ENCODE peak calls at places on chromosomes 16 and 17, in nine cellular contexts. P is iris pigment epithelial cell; S is memory B cell; J is foreskin fibroblast; O is T-helper 17 cell; G is activated T-helper 9 cell treated with anti-CD3 and anti-CD28 coated beads, Interleukin-2, amount 50 U/mL, for 16 hours; Q is aorta; B is stimulated activated CD4-positive, alpha-beta T cell treated with anti-CD3 and anti-CD28 coated beads, Interleukin-1b, Interleukin-23, amount 100 ng/mL, for 24 hours; U is fibroblast of pulmonary artery. C is an unnamed sample.

GRCh38 chr17:74059471-74059870 is 144.0 kb upstream of the RPL38 start:
- DNase-seq in P (no peak), S (no peak), J (no peak), O (no peak), G (no peak), Q (no peak), B (no peak), U (no peak), C (no peak)

GRCh38 chr17:26809033-26809432 is 484.9 kb upstream of the WSB1 start:
- DNase-seq in P (peak), S (no peak), J (peak), O (no peak), G (no peak), Q (no peak), B (no peak), U (peak), C (no peak)

GRCh38 chr16:1102921-1103648 is 7.0 kb upstream of the C1QTNF8 start:
- DNase-seq in P (no peak), S (peak), J (peak), O (peak), G (peak), Q (peak), B (peak), U (peak), C (peak)

GRCh38 chr16:71895679-71896385 is 501 bp downstream of the IST1 start:
- DNase-seq in P (peak), S (no peak), J (peak), O (peak), G (no peak), Q (peak), B (no peak), U (peak), C (no peak)

GRCh38 chr16:30887927-30888326 is 6.0 kb downstream of the BCL7C start:
- DNase-seq in P (no peak), S (no peak), J (no peak), O (no peak), G (no peak), Q (no peak), B (no peak), U (no peak), C (no peak)

GRCh38 chr16:55264949-55265348 is 59.1 kb upstream of the IRX6 start:
- DNase-seq in P (no peak), S (no peak), J (peak), O (no peak), G (no peak), Q (no peak), B (no peak), U (no peak), C (no peak)

GRCh38 chr17:50863221-50863843 is 2.8 kb downstream of the TOB1 start:
- DNase-seq in P (peak), S (no peak), J (peak), O (no peak), G (no peak), Q (no peak), B (no peak), U (peak), C (no peak)

GRCh38 chr17:77880702-77881450 is 77.6 kb upstream of the TNRC6C start:
- DNase-seq in P (no peak), S (peak), J (no peak), O (no peak), G (no peak), Q (no peak), B (no peak), U (no peak), C (no peak)

GRCh38 chr17:63945851-63946439 is 13.8 kb upstream of the CD79B start:
- DNase-seq in P (no peak), S (no peak), J (no peak), O (no peak), G (no peak), Q (no peak), B (no peak), U (no peak), C (no peak)

GRCh38 chr17:78892520-78892919 is 10.5 kb downstream of the CEP295NL start:
- DNase-seq in P (no peak), S (no peak), J (no peak), O (no peak), G (no peak), Q (no peak), B (no peak), U (no peak), C (no peak)

GRCh38 chr17:21352221-21352980 is 23.8 kb upstream of the KCNJ12 start:
- DNase-seq in P (no peak), S (no peak), J (no peak), O (no peak), G (no peak), Q (peak), B (no peak), U (no peak), C (no peak)

GRCh38 chr16:57289391-57290257 is 5.2 kb upstream of the PLLP start:
- DNase-seq in P (no peak), S (no peak), J (no peak), O (no peak), G (no peak), Q (peak), B (no peak), U (no peak), C (no peak)

GRCh38 chr17:57892820-57893595 is 43.2 kb upstream of the MRPS23 start:
- DNase-seq in P (peak), S (no peak), J (peak), O (no peak), G (no peak), Q (peak), B (no peak), U (peak), C (no peak)

GRCh38 chr16:19898924-19899604 is 14.4 kb upstream of the GPRC5B start:
- DNase-seq in P (peak), S (peak), J (peak), O (peak), G (no peak), Q (no peak), B (peak), U (peak), C (no peak)

GRCh38 chr17:64781394-64781793 is 119.3 kb upstream of the SMURF2 start:
- DNase-seq in P (peak), S (no peak), J (peak), O (peak), G (no peak), Q (peak), B (no peak), U (no peak), C (peak)

GRCh38 chr17:82531431-82531881 is 11.9 kb downstream of the FOXK2 start:
- DNase-seq in P (peak), S (no peak), J (peak), O (no peak), G (no peak), Q (no peak), B (no peak), U (peak), C (no peak)

GRCh38 chr16:12087901-12088364 is 111.4 kb downstream of the SNX29 start:
- DNase-seq in P (no peak), S (no peak), J (no peak), O (no peak), G (no peak), Q (peak), B (no peak), U (no peak), C (no peak)

GRCh38 chr16:2340564-2341455 is at the start of gene ABCA3:
- DNase-seq in P (peak), S (peak), J (peak), O (peak), G (peak), Q (peak), B (peak), U (peak), C (peak)

GRCh38 chr17:37700881-37701280 is 44.0 kb downstream of the HNF1B start:
- DNase-seq in P (no peak), S (no peak), J (peak), O (no peak), G (no peak), Q (no peak), B (no peak), U (no peak), C (no peak)

GRCh38 chr17:58280480-58281217 is at the start of gene MPO:
- DNase-seq in P (no peak), S (no peak), J (no peak), O (no peak), G (no peak), Q (no peak), B (no peak), U (no peak), C (no peak)

C was measured in effector memory CD4-positive, alpha-beta T cell.